ENCODE peak calls at places on chromosome 11, in four cellular contexts. B, V, M and F are unnamed samples.

GRCh38 chr11:1382831-1383607 is 6.7 kb upstream of the BRSK2 start:
- DNase-seq in B (peak; percentile 26), V (peak; percentile 22), M (peak; percentile 91), F (peak; percentile 67)

GRCh38 chr11:109733245-109733644 is 311.3 kb downstream of the C11orf87 start:
- DNase-seq in B (no peak), V (no peak), M (no peak), F (no peak)

GRCh38 chr11:35796542-35796941 is 134.0 kb downstream of the TRIM44 start:
- DNase-seq in B (no peak), V (no peak), M (no peak), F (no peak)

GRCh38 chr11:8253566-8253965 is 10.1 kb downstream of the LMO1 start:
- DNase-seq in B (no peak), V (no peak), M (no peak), F (no peak)

GRCh38 chr11:102664001-102664752 is 39.0 kb upstream of the MMP20 start:
- DNase-seq in B (no peak), V (peak; percentile 7), M (no peak), F (peak; percentile 13)

GRCh38 chr11:84564180-84564866 is 1062.8 kb downstream of the DLG2 start:
- DNase-seq in B (no peak), V (peak; percentile 77), M (peak; percentile 16), F (peak; percentile 27)

GRCh38 chr11:33622806-33623205 is 77.8 kb downstream of the C11orf91 start:
- DNase-seq in B (no peak), V (no peak), M (no peak), F (no peak)

GRCh38 chr11:65743928-65744698 is 23.5 kb upstream of the RNASEH2C start:
- DNase-seq in B (no peak), V (peak; percentile 82), M (peak; percentile 73), F (peak; percentile 60)

GRCh38 chr11:1701041-1701807 is 4.2 kb downstream of the KRTAP5-6 start:
- DNase-seq in B (no peak), V (no peak), M (no peak), F (no peak)

GRCh38 chr11:134762248-134763029 is 350.4 kb upstream of the B3GAT1 start:
- DNase-seq in B (no peak), V (no peak), M (no peak), F (peak; percentile 16)

GRCh38 chr11:86978756-86979608 is 23.8 kb upstream of the FZD4 start:
- DNase-seq in B (no peak), V (no peak), M (peak; percentile 50), F (peak; percentile 22)

GRCh38 chr11:18408558-18409242 is 3.4 kb upstream of the LDHC start:
- DNase-seq in B (no peak), V (no peak), M (no peak), F (peak; percentile 31)

DNA sequence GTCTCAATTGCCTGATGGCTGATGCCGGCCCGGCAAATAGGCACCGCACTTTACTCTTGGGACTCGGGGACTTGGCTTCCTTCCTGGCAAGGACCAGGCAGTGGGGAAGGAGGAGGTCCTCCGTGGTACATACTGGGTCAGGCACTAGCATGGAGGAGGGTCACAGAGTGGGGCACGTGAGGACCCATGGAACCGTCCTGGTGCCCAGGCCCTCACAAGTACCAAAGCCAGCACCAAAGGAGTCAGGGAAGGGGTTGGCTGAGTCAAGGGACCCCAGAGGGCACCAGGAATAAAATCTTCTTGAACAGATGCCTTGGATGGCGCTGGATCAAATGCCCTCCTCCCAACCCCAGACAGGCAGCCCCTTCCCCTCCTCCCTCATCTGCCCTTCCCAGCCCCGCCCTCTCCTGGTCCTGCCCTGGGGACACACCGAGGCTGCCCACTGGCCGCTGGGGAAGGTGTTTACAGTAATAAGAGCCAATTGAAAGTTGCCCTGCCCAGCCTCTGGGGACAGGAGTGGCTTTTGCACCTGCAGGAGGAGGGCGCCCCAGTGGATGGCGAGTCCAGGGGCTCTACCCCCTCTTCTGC is 5.6 kb upstream of the CARNS1 start:
- DNase-seq in B (no peak), V (peak; percentile 61), M (no peak), F (peak; percentile 31)
- TF ChIP-seq NFIC in B (no peak), V (no peak), M (no peak), F (no peak)

GRCh38 chr11:17098038-17098437 is 20.6 kb upstream of the RPS13 start:
- DNase-seq in B (no peak), V (no peak), M (no peak), F (no peak)
- TF ChIP-seq NFIC in B (no peak), V (no peak), M (no peak), F (no peak)

GRCh38 chr11:117874910-117875396 is 1.5 kb downstream of the FXYD6 start:
- DNase-seq in B (no peak), V (no peak), M (no peak), F (no peak)

GRCh38 chr11:117876049-117876340 is 463 bp downstream of the FXYD6 start:
- DNase-seq in B (no peak), V (no peak), M (no peak), F (no peak)

GRCh38 chr11:117877120-117877784 is 794 bp upstream of the FXYD6 start:
- DNase-seq in B (no peak), V (no peak), M (no peak), F (no peak)

GRCh38 chr11:117875397-117876048 is 935 bp downstream of the FXYD6 start:
- DNase-seq in B (no peak), V (no peak), M (peak; percentile 79), F (no peak)

GRCh38 chr11:117876341-117877119 is at the start of gene FXYD6:
- DNase-seq in B (no peak), V (no peak), M (peak; percentile 95), F (peak; percentile 60)
- TF ChIP-seq NFIC in B (no peak), V (no peak), M (no peak), F (no peak)

GRCh38 chr11:120215634-120216033 is 4.8 kb downstream of the OAF start:
- DNase-seq in B (no peak), V (no peak), M (no peak), F (peak; percentile 30)
- TF ChIP-seq NFIC in B (no peak), V (no peak), M (no peak), F (no peak)